ENCODE peak calls at places on chromosomes 2 and 18, in six cellular contexts. C is astrocyte of the spinal cord, Q is Peyer's patch, M is cardiac muscle cell, T is fibroblast of lung, V is trophoblast cell. G is an unnamed sample.

GRCh38 chr2:46053502-46054094 is 243.6 kb upstream of the EPAS1 start:
- DNase-seq in C (no peak), Q (no peak), M (no peak), T (peak), V (no peak), G (no peak)

GRCh38 chr2:20613342-20613916 is 37.5 kb downstream of the HS1BP3 start:
- DNase-seq in C (no peak), Q (no peak), M (no peak), T (no peak), V (no peak), G (no peak)

GRCh38 chr2:45904267-45904921 is 252.9 kb downstream of the PRKCE start:
- DNase-seq in C (peak), Q (no peak), M (no peak), T (peak), V (no peak), G (no peak)

GRCh38 chr2:96249654-96250053 is 16.1 kb downstream of the TMEM127 start:
- DNase-seq in C (peak), Q (no peak), M (no peak), T (peak), V (no peak), G (no peak)

GRCh38 chr2:20165677-20166509 is 59.0 kb downstream of the SDC1 start:
- DNase-seq in C (no peak), Q (no peak), M (no peak), T (no peak), V (no peak), G (no peak)

GRCh38 chr2:206800501-206801416 is 35.4 kb downstream of the FASTKD2 start:
- DNase-seq in C (peak), Q (peak), M (peak), T (peak), V (peak), G (peak)

GRCh38 chr2:102619414-102620319 is at the start of gene SLC9A2:
- DNase-seq in C (no peak), Q (no peak), M (peak), T (peak), V (peak), G (no peak)

GRCh38 chr18:61854578-61854977 is 38.2 kb downstream of the RNF152 start:
- DNase-seq in C (peak), Q (no peak), M (no peak), T (peak), V (no peak), G (no peak)

GRCh38 chr2:7994397-7994951 is 687.4 kb upstream of the ID2 start:
- DNase-seq in C (no peak), Q (no peak), M (no peak), T (no peak), V (no peak), G (no peak)

GRCh38 chr2:60581461-60582282 is 28.2 kb upstream of the BCL11A start:
- DNase-seq in C (peak), Q (peak), M (peak), T (peak), V (peak), G (no peak)

GRCh38 chr2:121554998-121555397 is 24.3 kb downstream of the RNU4ATAC start:
- DNase-seq in C (no peak), Q (no peak), M (no peak), T (no peak), V (no peak), G (no peak)

GRCh38 chr2:71226391-71226964 is 425 bp downstream of the PAIP2B start:
- DNase-seq in C (no peak), Q (peak), M (peak), T (no peak), V (no peak), G (no peak)

GRCh38 chr2:1414121-1414520 is 858 bp downstream of the TPO start:
- DNase-seq in C (no peak), Q (no peak), M (peak), T (no peak), V (no peak), G (no peak)

DNA sequence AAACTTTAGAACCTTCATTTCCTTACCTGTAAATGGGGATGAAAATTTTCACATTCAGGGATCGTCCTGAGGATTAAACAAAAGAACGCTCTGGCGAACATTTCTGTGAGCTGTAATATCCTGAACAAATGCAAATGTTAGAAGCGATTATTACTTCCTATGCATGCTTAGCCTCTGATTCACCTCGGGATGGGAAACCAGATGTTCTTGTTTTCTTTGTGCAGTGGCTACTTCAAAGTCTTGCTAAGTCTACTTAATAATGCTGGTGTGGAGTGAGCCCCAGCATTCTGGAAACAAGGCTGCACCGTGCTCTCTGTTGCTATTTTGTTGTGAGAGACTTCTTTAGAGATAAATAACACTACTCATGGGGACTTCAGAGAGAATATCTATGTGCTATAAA is 119.1 kb upstream of the PELI1 start:
- DNase-seq in C (peak), Q (no peak), M (no peak), T (peak), V (peak), G (peak)
- H3K4me3 ChIP-seq in C (no peak), Q (no peak), M (no peak), T (no peak), V (no peak), G (no peak)

DNA sequence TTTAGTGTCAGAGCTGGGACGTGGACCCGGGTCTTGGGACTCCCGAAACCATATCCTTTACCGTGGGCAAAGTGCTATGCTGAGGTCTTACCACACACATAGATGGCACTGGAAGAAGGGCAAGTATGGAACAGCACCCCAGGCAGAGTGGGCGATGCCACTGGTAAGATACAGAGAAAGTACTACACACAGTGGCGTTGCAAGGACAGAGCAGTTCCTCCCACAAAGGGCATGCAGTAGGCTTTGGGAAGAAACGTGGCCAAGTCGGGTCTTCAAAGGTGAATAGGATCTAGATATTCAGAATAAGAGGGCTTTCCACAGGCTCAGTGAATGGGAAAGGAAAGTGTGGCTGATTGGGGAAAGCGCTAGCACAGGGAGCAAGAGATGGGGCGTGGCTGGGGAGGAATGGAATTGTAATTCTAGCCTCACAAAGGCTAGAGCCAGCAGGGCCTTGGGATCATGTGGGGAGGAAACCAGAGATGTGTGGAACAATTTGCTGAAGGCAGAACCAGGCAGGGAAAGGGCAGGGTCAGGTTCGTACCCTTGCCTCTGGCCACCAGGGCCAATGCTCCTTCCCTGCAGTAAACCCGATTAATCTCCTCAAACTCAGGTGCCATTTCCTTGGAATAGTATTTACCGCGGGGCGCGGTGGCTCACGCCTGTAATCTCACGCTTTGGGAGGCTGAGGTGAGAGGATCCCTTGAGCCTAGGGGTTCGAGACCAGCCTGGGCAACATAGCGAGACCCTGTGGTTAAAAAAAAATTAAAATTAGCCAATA is 36.0 kb downstream of the PCBP1 start:
- DNase-seq in C (peak), Q (no peak), M (peak), T (peak), V (peak), G (no peak)
- H3K4me3 ChIP-seq in C (no peak), Q (peak), M (no peak), T (no peak), V (peak), G (peak)

GRCh38 chr2:228707846-228708245 is 526.4 kb upstream of the SPHKAP start:
- DNase-seq in C (no peak), Q (no peak), M (no peak), T (no peak), V (no peak), G (no peak)

GRCh38 chr2:228705331-228705730 is 523.8 kb upstream of the SPHKAP start:
- DNase-seq in C (no peak), Q (no peak), M (no peak), T (no peak), V (no peak), G (no peak)

GRCh38 chr2:228709788-228710371 is 528.4 kb upstream of the SPHKAP start:
- DNase-seq in C (no peak), Q (no peak), M (no peak), T (no peak), V (no peak), G (no peak)
- H3K4me3 ChIP-seq in C (no peak), Q (no peak), M (no peak), T (no peak), V (no peak), G (no peak)

GRCh38 chr2:105794926-105795574 is 50.3 kb downstream of the NCK2 start:
- DNase-seq in C (no peak), Q (no peak), M (no peak), T (no peak), V (no peak), G (no peak)
- H3K4me3 ChIP-seq in C (no peak), Q (no peak), M (no peak), T (no peak), V (no peak), G (no peak)

GRCh38 chr2:237861875-237862527 is 2.6 kb downstream of the RAMP1 start:
- DNase-seq in C (no peak), Q (no peak), M (no peak), T (no peak), V (no peak), G (no peak)
- H3K4me3 ChIP-seq in C (no peak), Q (no peak), M (no peak), T (no peak), V (no peak), G (no peak)

DNA sequence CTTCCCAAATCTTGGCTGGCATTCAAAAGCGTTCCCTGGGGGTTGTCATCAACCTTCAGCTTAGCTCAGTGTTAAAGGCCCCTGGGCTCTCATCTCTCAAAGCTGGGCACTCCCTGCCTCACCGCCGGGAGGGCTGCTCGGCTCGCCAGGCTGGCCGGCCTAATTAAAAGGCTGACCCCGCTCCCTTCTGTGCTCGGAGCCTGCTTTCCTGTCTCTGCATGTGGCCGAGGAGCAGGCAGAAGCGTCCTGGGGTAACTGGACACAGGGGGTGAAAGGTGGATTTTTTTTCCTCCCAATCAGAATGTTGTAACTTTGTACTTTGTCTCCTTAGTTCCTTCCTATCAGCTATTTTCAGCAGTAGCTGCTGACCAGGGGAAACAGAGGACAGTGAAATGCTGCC is 231.1 kb downstream of the GBX2 start:
- DNase-seq in C (no peak), Q (no peak), M (no peak), T (no peak), V (no peak), G (no peak)
- H3K4me3 ChIP-seq in C (no peak), Q (no peak), M (no peak), T (no peak), V (no peak), G (no peak)

GRCh38 chr2:48754874-48755273 is 650 bp downstream of the LHCGR start:
- DNase-seq in C (no peak), Q (no peak), M (no peak), T (no peak), V (no peak), G (no peak)

GRCh38 chr2:48759682-48760081 is 4.2 kb upstream of the LHCGR start:
- DNase-seq in C (no peak), Q (no peak), M (no peak), T (no peak), V (no peak), G (no peak)

GRCh38 chr2:48756289-48756688 is 765 bp upstream of the LHCGR start:
- DNase-seq in C (no peak), Q (no peak), M (no peak), T (no peak), V (no peak), G (no peak)

GRCh38 chr2:48753228-48753627 is 2.3 kb downstream of the LHCGR start:
- DNase-seq in C (no peak), Q (no peak), M (no peak), T (no peak), V (no peak), G (no peak)

GRCh38 chr2:48755473-48755872 is at the start of gene LHCGR:
- DNase-seq in C (no peak), Q (no peak), M (peak), T (peak), V (no peak), G (no peak)
- H3K4me3 ChIP-seq in C (no peak), Q (no peak), M (peak), T (no peak), V (no peak), G (peak)

GRCh38 chr2:174667461-174667860 is 69.9 kb upstream of the WIPF1 start:
- DNase-seq in C (no peak), Q (no peak), M (no peak), T (no peak), V (no peak), G (no peak)
- H3K4me3 ChIP-seq in C (no peak), Q (no peak), M (no peak), T (no peak), V (no peak), G (no peak)

GRCh38 chr2:74415762-74416395 is 5.5 kb downstream of the C2orf81 start:
- DNase-seq in C (no peak), Q (no peak), M (no peak), T (no peak), V (no peak), G (no peak)
- H3K4me3 ChIP-seq in C (peak), Q (peak), M (no peak), T (peak), V (no peak), G (peak)

G was measured in skeletal muscle cell.